ENCODE peak calls at places on chromosome 17, in five cellular contexts. M is lower leg skin, P is A549, H is upper lobe of left lung, V is breast epithelium. L is an unnamed sample.
A peak's percentile ranks its signal among the peaks of the same experiment; 100 is the strongest.

GRCh38 chr17:76707985-76708807 is 2.6 kb downstream of the MXRA7 start:
- DNase-seq in M (no peak), P (no peak), H (no peak), V (no peak), L (no peak)

GRCh38 chr17:73267648-73268537 is 6.2 kb upstream of the CPSF4L start:
- DNase-seq in M (no peak), P (no peak), H (no peak), V (no peak), L (no peak)

GRCh38 chr17:58272367-58273280 is 8.1 kb downstream of the MPO start:
- DNase-seq in M (no peak), P (no peak), H (no peak), V (no peak), L (no peak)

GRCh38 chr17:53227514-53227913 is 595.2 kb upstream of the KIF2B start:
- DNase-seq in M (no peak), P (no peak), H (no peak), V (no peak), L (no peak)

GRCh38 chr17:31112001-31112661 is 17.4 kb downstream of the NF1 start:
- DNase-seq in M (no peak), P (no peak), H (no peak), V (no peak), L (no peak)

GRCh38 chr17:15321556-15322250 is 19.7 kb downstream of the TEKT3 start:
- DNase-seq in M (no peak), P (no peak), H (no peak), V (no peak), L (no peak)

GRCh38 chr17:73360961-73361761 is 49.4 kb upstream of the CDC42EP4 start:
- DNase-seq in M (no peak), P (no peak), H (no peak), V (no peak), L (no peak)

GRCh38 chr17:38358586-38359513 is 7.2 kb downstream of the SOCS7 start:
- DNase-seq in M (no peak), P (no peak), H (no peak), V (peak; percentile 26), L (no peak)

GRCh38 chr17:35540589-35541404 is 3.3 kb upstream of the SLFN12L start:
- DNase-seq in M (peak; percentile 33), P (no peak), H (peak; percentile 79), V (no peak), L (no peak)

GRCh38 chr17:64984181-64984580 is 64.9 kb upstream of the LRRC37A3 start:
- DNase-seq in M (no peak), P (no peak), H (no peak), V (no peak), L (no peak)

GRCh38 chr17:79350516-79350915 is 260.3 kb downstream of the RBFOX3 start:
- DNase-seq in M (no peak), P (no peak), H (no peak), V (no peak), L (no peak)

GRCh38 chr17:70621593-70621992 is 452.3 kb downstream of the KCNJ2 start:
- DNase-seq in M (no peak), P (no peak), H (no peak), V (no peak), L (no peak)

GRCh38 chr17:54795046-54795445 is 105.6 kb upstream of the TOM1L1 start:
- DNase-seq in M (no peak), P (no peak), H (no peak), V (no peak), L (no peak)

GRCh38 chr17:21679256-21680146 is 12.8 kb upstream of the KCNJ18 start:
- DNase-seq in M (no peak), P (no peak), H (no peak), V (no peak), L (peak; percentile 78)

GRCh38 chr17:67532326-67532871 is 155.3 kb downstream of the PITPNC1 start:
- DNase-seq in M (no peak), P (no peak), H (no peak), V (no peak), L (no peak)

GRCh38 chr17:82372591-82373452 is 1.3 kb downstream of the UTS2R start:
- DNase-seq in M (no peak), P (no peak), H (no peak), V (no peak), L (no peak)

GRCh38 chr17:82371333-82372062 is at the start of gene UTS2R:
- DNase-seq in M (no peak), P (no peak), H (no peak), V (no peak), L (no peak)

GRCh38 chr17:82369211-82369610 is 2.4 kb upstream of the UTS2R start:
- DNase-seq in M (no peak), P (no peak), H (no peak), V (no peak), L (no peak)

GRCh38 chr17:82372063-82372590 is 562 bp downstream of the UTS2R start:
- DNase-seq in M (no peak), P (no peak), H (no peak), V (no peak), L (no peak)

DNA sequence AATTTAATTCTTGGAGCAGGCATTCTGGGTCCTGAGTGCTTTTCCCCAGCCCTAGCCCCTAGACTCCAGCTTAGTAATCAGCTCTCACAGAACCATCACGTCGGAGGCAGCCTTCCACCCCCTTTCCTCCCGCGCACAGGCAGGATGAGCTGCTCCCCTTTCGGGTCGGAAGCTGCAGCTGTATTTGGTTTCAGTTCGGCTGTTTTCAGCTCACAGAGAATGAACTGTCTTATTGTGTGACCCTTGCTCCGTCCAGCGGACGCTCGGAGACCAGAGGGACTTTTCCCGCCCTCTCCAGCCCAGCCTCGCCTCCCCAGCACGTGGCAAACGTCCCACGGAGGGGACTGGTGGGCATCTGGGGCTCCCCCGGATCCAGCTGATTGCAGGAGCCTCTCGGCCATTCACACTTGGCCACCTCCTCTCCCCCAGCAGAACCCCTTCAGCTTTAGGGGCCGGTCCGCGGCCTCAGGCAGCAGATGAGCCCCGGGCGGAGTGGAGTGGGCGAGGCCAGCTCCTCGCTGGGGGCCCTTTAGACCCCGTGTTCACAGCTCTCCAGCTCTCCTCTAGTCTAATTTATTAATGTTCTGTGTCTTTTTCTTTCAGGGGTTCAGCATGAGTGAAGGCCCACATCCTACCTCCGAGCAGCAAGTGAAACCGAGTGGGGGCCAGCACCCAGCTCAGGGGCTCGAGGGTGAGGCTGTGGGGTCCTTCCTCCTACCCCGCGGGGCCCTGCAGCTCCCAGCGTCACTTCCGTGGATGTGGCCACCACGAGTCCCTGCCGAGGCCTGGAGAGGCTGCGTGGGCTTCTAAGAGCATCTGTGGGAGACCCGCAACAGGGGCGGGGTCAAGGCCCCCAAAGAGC is 863 bp upstream of the UTS2R start:
- DNase-seq in M (no peak), P (no peak), H (no peak), V (no peak), L (no peak)
- H3K4me3 ChIP-seq in M (no peak overlapping the region), P (peak overlapping the region; percentile 13), H (peak overlapping the region; percentile 33), V (peak overlapping the region; percentile 34), L (peak overlapping the region; percentile 42)

DNA sequence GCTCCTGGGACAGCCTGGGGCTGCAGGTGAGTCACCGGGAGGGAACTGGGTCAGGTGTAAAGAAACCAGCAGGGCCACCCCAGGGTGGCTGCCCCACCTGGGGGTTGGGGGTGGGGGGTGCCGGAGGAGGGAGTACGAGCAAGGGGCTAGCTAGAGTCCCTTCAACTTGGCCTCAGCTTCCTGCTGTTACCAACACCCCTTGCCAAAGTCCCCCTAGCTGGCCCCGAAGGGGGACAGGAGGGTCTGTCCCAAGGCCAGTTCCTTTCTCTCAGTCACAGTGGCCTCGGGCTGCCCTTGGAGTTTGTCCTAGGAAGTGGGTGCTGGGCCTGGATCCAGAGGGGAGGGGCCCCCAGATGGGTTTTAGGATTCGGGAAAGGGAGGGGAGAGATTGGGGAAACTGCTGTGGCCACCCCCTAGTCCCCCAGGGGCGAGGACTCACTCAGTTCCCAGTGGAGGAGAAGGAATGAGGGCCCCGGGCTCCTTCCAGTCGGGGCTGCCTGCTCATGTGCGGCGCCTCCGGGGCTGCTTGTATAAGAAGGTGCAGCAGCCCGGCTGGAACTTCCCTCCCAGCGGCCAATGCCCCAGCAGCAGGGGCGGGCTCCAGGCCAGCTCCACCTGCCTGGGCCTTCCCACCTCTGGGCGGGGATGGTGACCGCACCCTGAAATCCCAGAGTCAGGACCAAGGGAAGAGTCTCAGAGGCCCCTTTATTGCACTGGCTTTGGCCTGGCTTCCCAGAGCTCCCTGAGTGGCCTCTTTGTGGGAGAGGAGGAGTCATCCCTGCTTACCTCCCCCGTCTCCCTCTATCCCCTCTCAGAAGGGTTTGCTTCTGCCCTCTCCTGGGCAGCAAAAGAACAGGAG is 7.3 kb downstream of the ARHGAP27 start:
- DNase-seq in M (peak; percentile 59), P (peak; percentile 97), H (peak; percentile 90), V (peak; percentile 79), L (no peak)
- TF ChIP-seq POLR2A in M (no peak), P (peak; percentile 79), H (peak; percentile 65), V (no peak), L (no peak)

GRCh38 chr17:2084766-2085647 is 30.1 kb downstream of the HIC1 start:
- DNase-seq in M (peak; percentile 71), P (peak; percentile 67), H (no peak), V (peak; percentile 61), L (no peak)
- H3K4me3 ChIP-seq in M (no peak overlapping the region), P (no peak overlapping the region), H (no peak overlapping the region), V (no peak overlapping the region), L (no peak overlapping the region)

GRCh38 chr17:1774390-1775176 is 12.7 kb downstream of the SERPINF1 start:
- DNase-seq in M (no peak), P (no peak), H (no peak), V (no peak), L (no peak)

GRCh38 chr17:1776328-1776727 is 14.5 kb downstream of the SERPINF1 start:
- DNase-seq in M (no peak), P (no peak), H (no peak), V (no peak), L (no peak)

GRCh38 chr17:1773755-1774181 is 11.9 kb downstream of the SERPINF1 start:
- DNase-seq in M (no peak), P (no peak), H (no peak), V (peak; percentile 35), L (no peak)

GRCh38 chr17:1779571-1780074 is 17.8 kb downstream of the SERPINF1 start:
- DNase-seq in M (peak; percentile 80), P (no peak), H (peak; percentile 74), V (peak; percentile 94), L (peak; percentile 93)

DNA sequence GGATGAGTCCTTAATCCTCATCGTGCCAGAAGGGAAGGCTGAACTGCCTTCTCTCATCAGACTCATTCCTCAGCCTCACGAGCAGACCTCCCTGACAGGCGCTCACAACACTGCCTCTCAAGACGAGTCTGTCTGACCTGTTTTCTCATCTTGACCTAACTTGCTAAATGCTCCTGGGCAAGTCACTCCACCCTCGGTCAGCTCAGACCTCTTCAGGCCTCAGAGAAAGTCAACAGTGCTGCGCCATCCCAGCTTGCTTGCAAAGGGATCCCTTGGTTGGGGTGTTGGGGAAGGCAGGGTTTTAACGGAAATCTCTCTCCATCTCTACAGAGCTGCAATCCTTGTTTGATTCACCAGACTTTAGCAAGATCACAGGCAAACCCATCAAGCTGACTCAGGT is 15.0 kb downstream of the SERPINF1 start:
- DNase-seq in M (no peak), P (no peak), H (no peak), V (no peak), L (no peak)
- TF ChIP-seq POLR2A in M (no peak), P (no peak), H (no peak), V (no peak), L (no peak)